ENCODE peak calls at places on chromosomes 4 and X, in eight cellular contexts. J is GM23248, O is GM23338, Z is hepatocyte, T is PC-3, U is neural progenitor cell, C is MM.1S, K is HCT116. I is an unnamed sample. For H3K79me2, the result is how much of the 10 kb centered on the place peaks cover.

GRCh38 chr4:242121-242848 is 63.0 kb downstream of the ZNF732 start:
- DNase-seq in J (peak), O (peak), Z (peak), T (peak), U (peak), C (peak), K (no peak), I (peak)

GRCh38 chrX:118510076-118510475 is 14.5 kb downstream of the DOCK11 start:
- DNase-seq in J (no peak), O (no peak), Z (no peak), T (no peak), U (no peak), C (no peak), K (no peak), I (no peak)

GRCh38 chrX:109281478-109282275 is 200.2 kb downstream of the GUCY2F start:
- DNase-seq in J (no peak), O (peak), Z (peak), T (no peak), U (peak), C (peak), K (no peak), I (no peak)

GRCh38 chr4:1187182-1187581 is 14.8 kb upstream of the SPON2 start:
- DNase-seq in J (no peak), O (no peak), Z (no peak), T (no peak), U (no peak), C (peak), K (no peak), I (no peak)

GRCh38 chr4:44869222-44869882 is 143.0 kb upstream of the GNPDA2 start:
- DNase-seq in J (peak), O (peak), Z (no peak), T (peak), U (peak), C (no peak), K (no peak), I (no peak)

GRCh38 chrX:10608099-10608498 is 12.3 kb downstream of the MID1 start:
- DNase-seq in J (peak), O (no peak), Z (no peak), T (peak), U (no peak), C (no peak), K (no peak), I (no peak)

GRCh38 chrX:149804102-149804501 is 22.4 kb downstream of the MAGEA9 start:
- DNase-seq in J (no peak), O (no peak), Z (no peak), T (no peak), U (no peak), C (no peak), K (no peak), I (no peak)

GRCh38 chrX:38484607-38485498 is 76.5 kb upstream of the TSPAN7 start:
- DNase-seq in J (no peak), O (no peak), Z (no peak), T (no peak), U (no peak), C (no peak), K (no peak), I (no peak)

GRCh38 chr4:141797966-141798365 is 161.6 kb downstream of the IL15 start:
- DNase-seq in J (peak), O (no peak), Z (no peak), T (peak), U (no peak), C (no peak), K (no peak), I (no peak)

GRCh38 chr4:159547645-159548308 is 444.9 kb downstream of the RAPGEF2 start:
- DNase-seq in J (peak), O (no peak), Z (no peak), T (peak), U (no peak), C (no peak), K (no peak), I (no peak)

GRCh38 chrX:97897998-97898397 is 1014.3 kb downstream of the RPA4 start:
- DNase-seq in J (no peak), O (peak), Z (no peak), T (no peak), U (no peak), C (no peak), K (no peak), I (no peak)

GRCh38 chr4:48300004-48300403 is 30.4 kb upstream of the TEC start:
- DNase-seq in J (peak), O (no peak), Z (no peak), T (peak), U (no peak), C (no peak), K (no peak), I (no peak)

GRCh38 chr4:189385579-189385978 is 555.1 kb upstream of the FRG1 start:
- DNase-seq in J (no peak), O (no peak), Z (no peak), T (no peak), U (no peak), C (no peak), K (no peak), I (no peak)

GRCh38 chrX:9327747-9328145 is 137.1 kb upstream of the TBL1X start:
- DNase-seq in J (peak), O (no peak), Z (no peak), T (peak), U (no peak), C (no peak), K (no peak), I (no peak)

GRCh38 chr4:5812506-5813229 is 80.2 kb downstream of the CRMP1 start:
- DNase-seq in J (peak), O (peak), Z (peak), T (peak), U (peak), C (peak), K (peak), I (peak)

GRCh38 chrX:45400380-45400779 is 199.7 kb upstream of the DIPK2B start:
- DNase-seq in J (peak), O (peak), Z (no peak), T (no peak), U (no peak), C (no peak), K (no peak), I (no peak)

GRCh38 chr4:96205143-96205542 is 365.2 kb downstream of the PDHA2 start:
- DNase-seq in J (no peak), O (no peak), Z (no peak), T (no peak), U (no peak), C (no peak), K (no peak), I (no peak)

GRCh38 chr4:156545003-156545785 is 426.4 kb downstream of the PDGFC start:
- DNase-seq in J (peak), O (no peak), Z (no peak), T (no peak), U (no peak), C (no peak), K (no peak), I (no peak)

GRCh38 chrX:104913348-104913747 is 307.1 kb downstream of the TEX13A start:
- DNase-seq in J (peak), O (peak), Z (peak), T (peak), U (peak), C (peak), K (no peak), I (peak)

GRCh38 chr4:73892966-73893365 is 23.8 kb downstream of the CXCL1 start:
- DNase-seq in J (no peak), O (peak), Z (no peak), T (no peak), U (no peak), C (no peak), K (no peak), I (no peak)

GRCh38 chr4:152073738-152074137 is 312.9 kb upstream of the GATB start:
- DNase-seq in J (peak), O (no peak), Z (peak), T (no peak), U (no peak), C (no peak), K (no peak), I (no peak)

GRCh38 chr4:139453041-139453370 is 915 bp upstream of the RAB33B start:
- DNase-seq in J (peak), O (peak), Z (peak), T (peak), U (no peak), C (peak), K (no peak), I (peak)

GRCh38 chr4:182212211-182212761 is 30.9 kb upstream of the TENM3 start:
- DNase-seq in J (no peak), O (peak), Z (peak), T (no peak), U (peak), C (no peak), K (no peak), I (no peak)

GRCh38 chr4:186104895-186105720 is 604 bp downstream of the FAM149A start:
- DNase-seq in J (peak), O (peak), Z (peak), T (no peak), U (peak), C (peak), K (no peak), I (no peak)

GRCh38 chr4:106987314-106987713 is 48.8 kb downstream of the DKK2 start:
- DNase-seq in J (no peak), O (no peak), Z (no peak), T (no peak), U (no peak), C (no peak), K (no peak), I (no peak)

GRCh38 chrX:131675596-131676194 is 131.8 kb downstream of the OR13H1 start:
- DNase-seq in J (peak), O (peak), Z (peak), T (peak), U (peak), C (peak), K (peak), I (peak)

GRCh38 chr4:105440890-105441289 is 33.0 kb downstream of the PPA2 start:
- DNase-seq in J (peak), O (no peak), Z (no peak), T (no peak), U (no peak), C (no peak), K (no peak), I (no peak)

GRCh38 chr4:41122309-41122708 is 92.0 kb downstream of the APBB2 start:
- DNase-seq in J (no peak), O (no peak), Z (no peak), T (no peak), U (no peak), C (no peak), K (no peak), I (no peak)

GRCh38 chr4:41124916-41125548 is 89.3 kb downstream of the APBB2 start:
- DNase-seq in J (peak), O (peak), Z (no peak), T (no peak), U (no peak), C (no peak), K (peak), I (no peak)

GRCh38 chr4:41122775-41123174 is 91.6 kb downstream of the APBB2 start:
- DNase-seq in J (no peak), O (peak), Z (no peak), T (no peak), U (no peak), C (no peak), K (no peak), I (no peak)

GRCh38 chr4:41129128-41129754 is 85.1 kb downstream of the APBB2 start:
- DNase-seq in J (no peak), O (no peak), Z (no peak), T (no peak), U (no peak), C (no peak), K (no peak), I (no peak)

DNA sequence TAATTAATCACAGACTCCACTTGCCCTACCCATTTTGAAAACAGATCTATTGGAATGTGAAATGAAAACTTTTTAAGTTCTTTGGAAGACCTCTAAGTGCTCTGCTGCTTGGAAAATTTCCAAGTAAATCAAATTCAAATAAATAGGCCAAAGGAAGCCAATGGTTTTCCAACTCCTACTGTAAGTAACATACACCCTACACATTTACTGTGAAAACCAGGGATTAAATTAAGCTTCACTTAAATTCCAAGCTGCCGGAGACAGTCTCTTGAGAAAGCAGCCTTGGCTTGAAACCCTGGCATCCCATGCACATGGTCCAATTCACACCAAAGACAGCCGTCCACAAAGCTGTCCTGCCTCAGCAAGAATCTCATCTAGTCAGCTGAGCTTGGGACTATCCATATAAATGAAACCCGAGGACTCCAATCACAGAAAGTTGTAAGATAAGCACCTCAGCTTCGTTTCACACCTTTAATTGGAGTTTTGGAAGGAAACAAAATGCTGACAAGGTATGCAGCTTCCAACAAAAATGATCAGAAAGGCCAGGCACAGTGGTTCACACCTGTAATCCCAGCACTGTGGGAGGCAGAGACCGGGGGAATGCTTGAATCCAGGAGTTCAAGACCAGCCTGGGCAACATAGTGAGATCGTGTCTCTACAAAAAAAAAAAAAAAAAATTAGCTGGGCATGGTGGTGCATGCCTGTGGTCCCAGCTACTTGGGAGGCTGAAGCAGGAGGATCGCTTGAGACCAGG is 88.6 kb downstream of the APBB2 start:
- DNase-seq in J (no peak), O (no peak), Z (no peak), T (no peak), U (no peak), C (no peak), K (no peak), I (no peak)
- H3K4me2 ChIP-seq in J (peak), O (peak), Z (peak), T (no peak), U (no peak), C (no peak), K (peak), I (no peak)

GRCh38 chr4:15088394-15089041 is 86.2 kb downstream of the CPEB2 start:
- DNase-seq in J (no peak), O (no peak), Z (no peak), T (no peak), U (no peak), C (no peak), K (no peak), I (no peak)
- TF ChIP-seq EZH2phosphoT487 in J (no peak), O (no peak), Z (no peak), T (no peak), U (no peak), C (no peak), K (no peak), I (no peak)

GRCh38 chr4:7837597-7838135 is 102.0 kb downstream of the AFAP1 start:
- DNase-seq in J (no peak), O (no peak), Z (no peak), T (no peak), U (no peak), C (no peak), K (no peak), I (no peak)

GRCh38 chr4:7839856-7840255 is 99.8 kb downstream of the AFAP1 start:
- DNase-seq in J (peak), O (no peak), Z (no peak), T (no peak), U (no peak), C (no peak), K (no peak), I (no peak)

GRCh38 chr4:7842384-7843279 is 97.0 kb downstream of the AFAP1 start:
- DNase-seq in J (peak), O (no peak), Z (peak), T (peak), U (no peak), C (no peak), K (peak), I (no peak)

GRCh38 chr4:7841071-7841470 is 98.6 kb downstream of the AFAP1 start:
- DNase-seq in J (no peak), O (no peak), Z (no peak), T (no peak), U (peak), C (no peak), K (no peak), I (no peak)

DNA sequence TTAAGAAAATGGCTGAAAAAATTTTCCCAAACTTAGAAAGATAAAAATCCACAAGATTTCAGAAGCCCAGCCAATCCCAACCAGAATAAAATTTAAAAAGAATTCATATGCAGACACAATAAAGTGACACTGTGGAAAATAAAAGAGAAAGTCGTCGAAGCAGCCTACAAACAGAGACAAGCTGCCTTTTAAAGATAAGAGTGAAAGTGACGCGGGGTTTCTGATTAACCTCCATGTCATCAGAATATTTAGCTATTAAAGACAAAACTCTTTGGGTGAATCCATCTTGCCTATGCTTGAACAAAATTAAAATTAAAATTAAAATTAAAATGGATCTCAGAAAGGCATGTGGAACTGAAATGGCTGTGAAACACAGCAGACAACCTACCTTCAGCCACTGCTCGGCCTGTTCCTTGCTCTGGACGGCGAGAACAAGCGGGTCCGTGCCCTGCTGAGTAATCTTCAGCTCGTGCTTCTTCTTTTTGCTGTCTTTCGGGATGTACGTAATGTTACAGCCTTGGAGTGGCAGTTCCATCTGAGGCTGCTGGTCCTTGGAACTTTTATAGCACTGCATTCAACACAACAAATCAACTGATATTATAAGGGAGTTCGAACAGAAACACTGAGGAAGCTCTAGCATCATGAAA is 101.4 kb downstream of the AFAP1 start:
- DNase-seq in J (no peak), O (no peak), Z (no peak), T (no peak), U (no peak), C (no peak), K (no peak), I (no peak)
- H3K79me2 ChIP-seq in J (half or more), O (under half), Z (under half), T (half or more), U (under half), C (under half), K (under half), I (under half)

DNA sequence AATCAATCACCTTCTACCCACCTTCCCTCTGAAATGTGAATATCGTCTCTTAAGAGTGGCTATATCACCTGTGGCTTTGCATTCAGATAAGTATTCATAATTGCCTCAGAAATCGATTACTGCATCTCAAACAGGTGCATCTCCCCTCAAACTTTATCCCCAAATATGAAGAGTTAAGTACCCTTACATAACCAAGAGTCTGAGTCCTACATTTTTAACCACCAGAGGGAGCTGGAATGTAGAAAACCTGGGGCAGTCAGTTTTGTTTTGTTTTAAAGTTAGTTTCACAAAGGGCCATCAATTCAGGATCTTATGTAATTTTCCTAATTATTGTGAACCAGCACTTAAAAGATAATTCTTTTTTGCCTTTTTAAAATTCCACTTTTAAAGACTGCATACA is 5.7 kb downstream of the TCEANC start:
- DNase-seq in J (peak), O (peak), Z (peak), T (peak), U (peak), C (peak), K (peak), I (peak)
- H3K4me2 ChIP-seq in J (peak), O (no peak), Z (peak), T (peak), U (no peak), C (peak), K (peak), I (peak)

GRCh38 chrX:112211459-112211858 is 128.9 kb upstream of the TRPC5 start:
- DNase-seq in J (peak), O (no peak), Z (no peak), T (peak), U (no peak), C (no peak), K (no peak), I (no peak)
- TF ChIP-seq EZH2phosphoT487 in J (no peak), O (no peak), Z (no peak), T (no peak), U (no peak), C (no peak), K (no peak), I (no peak)

GRCh38 chr4:4398430-4398829 is 11.5 kb downstream of the NSG1 start:
- DNase-seq in J (no peak), O (no peak), Z (no peak), T (no peak), U (no peak), C (no peak), K (no peak), I (no peak)
- H3K79me2 ChIP-seq in J (under half), O (under half), Z (under half), T (under half), U (under half), C (under half), K (under half), I (under half)

I was measured in OCI-LY7.